ENCODE peak calls at places on chromosome 15, in ten cellular contexts. One of them, this sample, is unnamed.
A peak's percentile ranks its signal among the peaks of the same experiment; 100 is the strongest.

GRCh38 chr15:31135523-31135922 is 34.0 kb upstream of the TRPM1 start:
- DNase-seq in GM03348: no peak
- DNase-seq in lower lobe of right lung: no peak
- DNase-seq in LHCN-M2: no peak
- DNase-seq in AG09309: no peak
- DNase-seq in GM23338: no peak
- DNase-seq in neuronal stem cell: no peak
- DNase-seq in NCI-H1694 treated with DMSO at 0.1 percent for 48 hours: no peak
- DNase-seq in HFFc6: no peak
- DNase-seq in stimulated activated CD8-positive, alpha-beta memory T cell treated with anti-CD3 and anti-CD28 coated beads, Interleukin-4, amount 100 ng/mL, for 24 hours: no peak
- DNase-seq in this sample: no peak

GRCh38 chr15:99406120-99406519 is 154.8 kb downstream of the LRRC28 start:
- DNase-seq in lower lobe of right lung: no peak
- DNase-seq in GM23338: no peak
- DNase-seq in stimulated activated CD8-positive, alpha-beta memory T cell treated with anti-CD3 and anti-CD28 coated beads, Interleukin-4, amount 100 ng/mL, for 24 hours: no peak
- DNase-seq in NCI-H1694 treated with DMSO at 0.1 percent for 48 hours: no peak
- DNase-seq in AG09309: no peak
- DNase-seq in LHCN-M2: no peak
- DNase-seq in HFFc6: no peak
- DNase-seq in GM03348: no peak
- DNase-seq in neuronal stem cell: no peak
- DNase-seq in this sample: no peak

GRCh38 chr15:73821181-73821580 is 52.2 kb upstream of the TBC1D21 start:
- DNase-seq in NCI-H1694 treated with DMSO at 0.1 percent for 48 hours: no peak
- DNase-seq in LHCN-M2: no peak
- DNase-seq in lower lobe of right lung: no peak
- DNase-seq in neuronal stem cell: no peak
- DNase-seq in GM03348: no peak
- DNase-seq in AG09309: no peak
- DNase-seq in GM23338: no peak
- DNase-seq in HFFc6: no peak
- DNase-seq in stimulated activated CD8-positive, alpha-beta memory T cell treated with anti-CD3 and anti-CD28 coated beads, Interleukin-4, amount 100 ng/mL, for 24 hours: no peak
- DNase-seq in this sample: no peak

GRCh38 chr15:28123408-28124023 is 24.4 kb upstream of the OCA2 start:
- DNase-seq in HFFc6: peak; percentile 74
- DNase-seq in neuronal stem cell: peak; percentile 62
- DNase-seq in GM03348: peak; percentile 86
- DNase-seq in stimulated activated CD8-positive, alpha-beta memory T cell treated with anti-CD3 and anti-CD28 coated beads, Interleukin-4, amount 100 ng/mL, for 24 hours: peak; percentile 41
- DNase-seq in LHCN-M2: peak; percentile 78
- DNase-seq in NCI-H1694 treated with DMSO at 0.1 percent for 48 hours: peak; percentile 12
- DNase-seq in lower lobe of right lung: peak; percentile 68
- DNase-seq in AG09309: no peak
- DNase-seq in GM23338: peak; percentile 88
- DNase-seq in this sample: peak; percentile 80

GRCh38 chr15:85789496-85789875 is 5.2 kb downstream of the KLHL25 start:
- DNase-seq in NCI-H1694 treated with DMSO at 0.1 percent for 48 hours: no peak
- DNase-seq in neuronal stem cell: no peak
- DNase-seq in GM23338: no peak
- DNase-seq in GM03348: no peak
- DNase-seq in HFFc6: no peak
- DNase-seq in stimulated activated CD8-positive, alpha-beta memory T cell treated with anti-CD3 and anti-CD28 coated beads, Interleukin-4, amount 100 ng/mL, for 24 hours: no peak
- DNase-seq in lower lobe of right lung: no peak
- DNase-seq in AG09309: no peak
- DNase-seq in LHCN-M2: no peak
- DNase-seq in this sample: no peak

GRCh38 chr15:77547801-77548607 is 84.7 kb downstream of the LINGO1 start:
- DNase-seq in neuronal stem cell: no peak
- DNase-seq in NCI-H1694 treated with DMSO at 0.1 percent for 48 hours: no peak
- DNase-seq in lower lobe of right lung: no peak
- DNase-seq in stimulated activated CD8-positive, alpha-beta memory T cell treated with anti-CD3 and anti-CD28 coated beads, Interleukin-4, amount 100 ng/mL, for 24 hours: no peak
- DNase-seq in GM03348: no peak
- DNase-seq in AG09309: no peak
- DNase-seq in LHCN-M2: no peak
- DNase-seq in GM23338: no peak
- DNase-seq in HFFc6: no peak
- DNase-seq in this sample: no peak

GRCh38 chr15:94070341-94071275 is 160.8 kb upstream of the MCTP2 start:
- DNase-seq in neuronal stem cell: no peak
- DNase-seq in LHCN-M2: peak; percentile 6
- DNase-seq in AG09309: no peak
- DNase-seq in NCI-H1694 treated with DMSO at 0.1 percent for 48 hours: peak; percentile 25
- DNase-seq in GM03348: peak; percentile 56
- DNase-seq in GM23338: peak; percentile 31
- DNase-seq in lower lobe of right lung: peak; percentile 53
- DNase-seq in HFFc6: peak; percentile 41
- DNase-seq in stimulated activated CD8-positive, alpha-beta memory T cell treated with anti-CD3 and anti-CD28 coated beads, Interleukin-4, amount 100 ng/mL, for 24 hours: no peak
- DNase-seq in this sample: peak; percentile 13

GRCh38 chr15:41607033-41607432 is 48.0 kb downstream of the TYRO3 start:
- DNase-seq in neuronal stem cell: no peak
- DNase-seq in stimulated activated CD8-positive, alpha-beta memory T cell treated with anti-CD3 and anti-CD28 coated beads, Interleukin-4, amount 100 ng/mL, for 24 hours: no peak
- DNase-seq in HFFc6: peak; percentile 94
- DNase-seq in AG09309: peak; percentile 89
- DNase-seq in LHCN-M2: peak; percentile 81
- DNase-seq in NCI-H1694 treated with DMSO at 0.1 percent for 48 hours: peak; percentile 28
- DNase-seq in lower lobe of right lung: no peak
- DNase-seq in GM23338: no peak
- DNase-seq in GM03348: peak; percentile 91
- DNase-seq in this sample: no peak

GRCh38 chr15:84947947-84948830 is 33.5 kb upstream of the PDE8A start:
- DNase-seq in LHCN-M2: peak; percentile 94
- DNase-seq in GM03348: peak; percentile 90
- DNase-seq in HFFc6: peak; percentile 93
- DNase-seq in stimulated activated CD8-positive, alpha-beta memory T cell treated with anti-CD3 and anti-CD28 coated beads, Interleukin-4, amount 100 ng/mL, for 24 hours: no peak
- DNase-seq in lower lobe of right lung: no peak
- DNase-seq in GM23338: no peak
- DNase-seq in NCI-H1694 treated with DMSO at 0.1 percent for 48 hours: no peak
- DNase-seq in AG09309: peak; percentile 73
- DNase-seq in neuronal stem cell: no peak
- DNase-seq in this sample: no peak

GRCh38 chr15:66036859-66037258 is 167.6 kb downstream of the RAB11A start:
- DNase-seq in LHCN-M2: no peak
- DNase-seq in stimulated activated CD8-positive, alpha-beta memory T cell treated with anti-CD3 and anti-CD28 coated beads, Interleukin-4, amount 100 ng/mL, for 24 hours: no peak
- DNase-seq in AG09309: no peak
- DNase-seq in GM03348: no peak
- DNase-seq in lower lobe of right lung: no peak
- DNase-seq in HFFc6: no peak
- DNase-seq in GM23338: no peak
- DNase-seq in NCI-H1694 treated with DMSO at 0.1 percent for 48 hours: no peak
- DNase-seq in neuronal stem cell: no peak
- DNase-seq in this sample: no peak

GRCh38 chr15:99401971-99402732 is 150.9 kb downstream of the LRRC28 start:
- DNase-seq in GM23338: no peak
- DNase-seq in neuronal stem cell: no peak
- DNase-seq in NCI-H1694 treated with DMSO at 0.1 percent for 48 hours: no peak
- DNase-seq in AG09309: no peak
- DNase-seq in stimulated activated CD8-positive, alpha-beta memory T cell treated with anti-CD3 and anti-CD28 coated beads, Interleukin-4, amount 100 ng/mL, for 24 hours: no peak
- DNase-seq in HFFc6: no peak
- DNase-seq in GM03348: no peak
- DNase-seq in lower lobe of right lung: no peak
- DNase-seq in LHCN-M2: no peak
- DNase-seq in this sample: no peak

GRCh38 chr15:29196306-29196705 is 73.3 kb downstream of the NSMCE3 start:
- DNase-seq in stimulated activated CD8-positive, alpha-beta memory T cell treated with anti-CD3 and anti-CD28 coated beads, Interleukin-4, amount 100 ng/mL, for 24 hours: no peak
- DNase-seq in neuronal stem cell: no peak
- DNase-seq in AG09309: no peak
- DNase-seq in lower lobe of right lung: no peak
- DNase-seq in GM23338: peak; percentile 69
- DNase-seq in HFFc6: no peak
- DNase-seq in GM03348: no peak
- DNase-seq in NCI-H1694 treated with DMSO at 0.1 percent for 48 hours: no peak
- DNase-seq in LHCN-M2: no peak
- DNase-seq in this sample: peak; percentile 57